ENCODE peak calls at places on chromosomes 1 and 21, in five cellular contexts. K is mucosa of gallbladder, U is activated B cell treated with CpG ODN at 0.5 μM for 24 hours, G is psoas muscle, M is cardiac muscle cell. L is an unnamed sample.

GRCh38 chr21:36976882-36977651 is 10.6 kb upstream of the HLCS start:
- DNase-seq in U (peak), K (peak), G (no peak), M (peak), L (peak)

GRCh38 chr1:183942933-183943693 is 94.4 kb downstream of the COLGALT2 start:
- DNase-seq in U (no peak), M (peak), G (peak), K (no peak), L (no peak)

GRCh38 chr1:182616130-182617074 is 12.2 kb upstream of the RGS16 start:
- DNase-seq in K (peak), U (no peak), M (peak), G (peak), L (no peak)

GRCh38 chr1:187226396-187226795 is 397.6 kb downstream of the PLA2G4A start:
- DNase-seq in K (no peak), G (no peak), U (no peak), M (no peak), L (no peak)

GRCh38 chr1:2209400-2210083 is 15.0 kb upstream of the FAAP20 start:
- DNase-seq in K (no peak), G (no peak), M (no peak), U (no peak), L (no peak)

GRCh38 chr1:178382372-178382771 is 114.4 kb downstream of the CLEC20A start:
- DNase-seq in M (no peak), K (no peak), U (no peak), G (no peak), L (no peak)

GRCh38 chr1:22712502-22713271 is 2.0 kb downstream of the EPHB2 start:
- DNase-seq in G (no peak), U (no peak), K (no peak), M (no peak), L (no peak)

GRCh38 chr1:24316659-24317058 is 2.5 kb upstream of the GRHL3 start:
- DNase-seq in U (no peak), G (no peak), M (no peak), K (no peak), L (no peak)

GRCh38 chr1:119006406-119007279 is 18.5 kb upstream of the TBX15 start:
- DNase-seq in M (no peak), K (no peak), U (no peak), G (no peak), L (no peak)

GRCh38 chr1:8860738-8861516 is 17.6 kb downstream of the ENO1 start:
- DNase-seq in G (no peak), M (no peak), U (no peak), K (no peak), L (no peak)

GRCh38 chr1:43285269-43285986 is at the start of gene C1orf210:
- DNase-seq in K (peak), G (no peak), U (no peak), M (no peak), L (peak)

GRCh38 chr1:243964915-243965314 is 86.2 kb upstream of the ZBTB18 start:
- DNase-seq in M (no peak), G (no peak), U (no peak), K (no peak), L (no peak)

GRCh38 chr1:51320967-51321923 is 9.1 kb downstream of the TTC39A start:
- DNase-seq in K (no peak), M (no peak), G (no peak), U (no peak), L (no peak)

GRCh38 chr1:218344814-218345672 is at the start of gene TGFB2:
- DNase-seq in U (no peak), K (peak), M (peak), G (peak), L (no peak)

GRCh38 chr1:235642021-235642942 is 7.3 kb downstream of the GNG4 start:
- DNase-seq in M (no peak), G (no peak), K (no peak), U (no peak), L (no peak)

GRCh38 chr21:29947119-29947518 is 7.3 kb upstream of the GRIK1 start:
- DNase-seq in G (no peak), M (no peak), K (no peak), U (no peak), L (no peak)

GRCh38 chr1:147236448-147236847 is 6.0 kb upstream of the CHD1L start:
- DNase-seq in U (no peak), K (no peak), M (no peak), G (no peak), L (no peak)

GRCh38 chr1:212664409-212665199 is 35.0 kb downstream of the BATF3 start:
- DNase-seq in M (no peak), K (no peak), U (no peak), G (no peak), L (no peak)

L was measured in HepG2.